ENCODE peak calls at places on chromosomes 1 and 21, in six cellular contexts. V is GM13976, R is endothelial cell, J is foreskin fibroblast, G is AG09309, E is dorsolateral prefrontal cortex. L is an unnamed sample.

GRCh38 chr1:31324093-31324492 is 27.3 kb downstream of the ZCCHC17 start:
- DNase-seq in V (no peak), R (no peak), J (no peak), G (no peak), E (no peak), L (no peak)

GRCh38 chr1:21655259-21655658 is 13.9 kb downstream of the RAP1GAP start:
- DNase-seq in V (no peak), R (no peak), J (no peak), G (no peak), E (no peak), L (no peak)

GRCh38 chr1:201542166-201543045 is 3.5 kb downstream of the NAV1 start:
- DNase-seq in V (no peak), R (no peak), J (peak), G (no peak), E (no peak), L (no peak)

GRCh38 chr1:235327559-235328270 is at the start of gene ARID4B:
- DNase-seq in V (no peak), R (no peak), J (no peak), G (no peak), E (peak), L (no peak)

GRCh38 chr1:14929547-14930223 is 223.9 kb upstream of the TMEM51 start:
- DNase-seq in V (no peak), R (no peak), J (peak), G (no peak), E (no peak), L (no peak)

GRCh38 chr1:91381844-91382243 is 22.8 kb downstream of the HFM1 start:
- DNase-seq in V (no peak), R (no peak), J (no peak), G (no peak), E (no peak), L (no peak)

GRCh38 chr21:17794631-17795030 is 24.5 kb downstream of the C21orf91 start:
- DNase-seq in V (no peak), R (no peak), J (no peak), G (no peak), E (no peak), L (no peak)

GRCh38 chr1:63746129-63746864 is 27.5 kb upstream of the ROR1 start:
- DNase-seq in V (no peak), R (no peak), J (peak), G (peak), E (no peak), L (peak)

GRCh38 chr1:94983343-94983742 is 56.4 kb upstream of the CNN3 start:
- DNase-seq in V (no peak), R (no peak), J (peak), G (no peak), E (no peak), L (no peak)

GRCh38 chr21:38095220-38095619 is 161.6 kb upstream of the KCNJ15 start:
- DNase-seq in V (no peak), R (no peak), J (peak), G (no peak), E (no peak), L (no peak)

GRCh38 chr1:235649722-235650163 is at the start of gene GNG4:
- DNase-seq in V (no peak), R (peak), J (no peak), G (no peak), E (no peak), L (no peak)

GRCh38 chr1:19425643-19426245 is 59.6 kb downstream of the CAPZB start:
- DNase-seq in V (no peak), R (no peak), J (no peak), G (no peak), E (no peak), L (no peak)

GRCh38 chr1:213571419-213571818 is 416.4 kb upstream of the PROX1 start:
- DNase-seq in V (no peak), R (no peak), J (no peak), G (no peak), E (no peak), L (no peak)

GRCh38 chr1:231162300-231162969 is 577 bp downstream of the TRIM67 start:
- DNase-seq in V (peak), R (peak), J (peak), G (no peak), E (no peak), L (no peak)

GRCh38 chr1:39574646-39575045 is 1.9 kb downstream of the PABPC4 start:
- DNase-seq in V (no peak), R (no peak), J (no peak), G (no peak), E (no peak), L (no peak)

GRCh38 chr21:32155226-32155625 is 123.6 kb downstream of the MIS18A start:
- DNase-seq in V (no peak), R (no peak), J (no peak), G (no peak), E (no peak), L (no peak)

GRCh38 chr21:27382404-27382803 is 415.5 kb upstream of the ADAMTS5 start:
- DNase-seq in V (no peak), R (no peak), J (peak), G (no peak), E (no peak), L (no peak)

GRCh38 chr1:19123837-19124236 is 86.2 kb downstream of the UBR4 start:
- DNase-seq in V (no peak), R (no peak), J (no peak), G (no peak), E (peak), L (no peak)

GRCh38 chr1:56034222-56034621 is 545.1 kb downstream of the PLPP3 start:
- DNase-seq in V (no peak), R (no peak), J (peak), G (peak), E (no peak), L (no peak)

GRCh38 chr21:31667639-31668038 is 8.1 kb downstream of the SOD1 start:
- DNase-seq in V (no peak), R (no peak), J (no peak), G (no peak), E (no peak), L (no peak)

GRCh38 chr1:23169727-23170335 is 1.2 kb upstream of the LUZP1 start:
- DNase-seq in V (peak), R (peak), J (peak), G (peak), E (peak), L (no peak)

GRCh38 chr1:156480015-156480368 is 20.6 kb downstream of the MEF2D start:
- DNase-seq in V (no peak), R (no peak), J (no peak), G (no peak), E (no peak), L (no peak)
- TF ChIP-seq CTCF in V (no peak), R (no peak), J (peak), G (no peak), E (no peak), L (no peak)

DNA sequence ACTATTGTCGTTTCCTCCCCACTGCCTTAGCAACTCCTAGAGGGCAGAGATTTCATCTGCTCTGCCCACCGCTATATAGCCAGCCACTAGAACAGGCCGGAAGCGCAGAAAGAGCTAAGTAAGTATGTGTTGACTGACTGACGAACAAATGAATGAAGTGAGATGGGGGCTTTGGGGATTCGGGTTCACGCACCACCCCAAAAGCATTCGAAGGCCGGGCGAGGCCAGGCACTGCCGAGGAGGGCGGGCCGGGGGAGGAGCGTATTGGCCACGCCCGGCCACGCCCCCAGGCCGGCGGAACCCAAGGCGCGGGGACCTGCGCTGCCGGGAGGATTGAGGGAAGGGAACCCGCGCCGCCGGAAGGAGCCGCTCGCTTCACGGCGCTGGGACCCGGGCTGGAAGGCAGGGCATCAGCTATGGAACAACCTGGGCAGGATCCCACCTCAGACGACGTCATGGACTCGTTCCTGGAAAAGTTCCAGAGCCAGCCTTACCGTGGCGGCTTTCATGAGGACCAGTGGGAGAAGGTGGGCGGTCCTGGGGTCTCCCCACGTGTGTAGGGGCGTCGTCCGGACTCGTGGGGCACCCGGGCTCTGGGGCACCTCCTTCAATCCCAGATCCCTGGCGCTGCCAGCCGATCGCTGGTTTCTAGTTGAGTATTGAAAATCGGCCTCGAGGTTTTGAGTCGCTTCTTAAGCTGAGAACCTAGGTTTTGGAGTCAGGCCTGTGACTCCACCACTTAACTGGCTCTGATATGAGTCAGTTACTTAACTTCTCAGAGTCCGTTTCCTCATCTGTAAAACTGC is at the start of gene TTC4:
- DNase-seq in V (peak), R (peak), J (peak), G (peak), E (peak), L (no peak)
- TF ChIP-seq CTCF in V (no peak), R (no peak), J (no peak), G (no peak), E (peak), L (peak)

DNA sequence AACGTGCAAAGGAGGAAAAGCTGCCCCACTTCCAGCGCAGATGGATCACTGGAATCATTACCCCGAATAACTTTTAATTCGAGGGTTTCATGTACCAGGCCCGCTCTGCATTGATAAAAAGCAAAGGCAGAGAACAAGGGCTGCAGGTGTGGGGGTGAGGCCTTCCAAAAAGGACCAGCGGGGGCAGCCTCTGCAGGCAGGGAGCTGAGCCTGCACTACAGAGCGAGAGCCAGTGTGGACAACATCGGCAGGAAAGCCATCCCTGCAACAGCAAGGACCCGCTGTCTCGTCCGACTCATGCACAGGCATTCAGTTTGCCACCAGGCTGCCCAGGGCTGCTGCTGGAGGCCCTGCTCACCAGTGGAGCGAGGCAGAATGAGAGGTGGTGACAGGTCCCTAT is 27.1 kb upstream of the AJAP1 start:
- DNase-seq in V (no peak), R (no peak), J (no peak), G (no peak), E (peak), L (no peak)
- TF ChIP-seq CTCF in V (no peak), R (no peak), J (no peak), G (no peak), E (no peak), L (no peak)

GRCh38 chr1:206040328-206040727 is 12.6 kb upstream of the RHEX start:
- DNase-seq in V (no peak), R (no peak), J (no peak), G (no peak), E (no peak), L (no peak)
- TF ChIP-seq CTCF in V (no peak), R (no peak), J (no peak), G (no peak), E (no peak), L (no peak)